ENCODE peak calls at places on chromosomes 5 and 9, in eight cellular contexts. D, P, M, V, I, R, J and G are unnamed samples.

GRCh38 chr9:5518061-5518936 is 8.0 kb downstream of the PDCD1LG2 start:
- DNase-seq in I (peak; percentile 44), D (no peak), M (no peak), J (no peak), R (no peak), V (no peak), P (no peak), G (no peak)

GRCh38 chr5:171759777-171760176 is 25.8 kb upstream of the SMIM23 start:
- DNase-seq in P (no peak), V (no peak), M (no peak), R (no peak), D (no peak), I (no peak), J (no peak), G (no peak)

GRCh38 chr9:124222918-124223720 is 34.6 kb upstream of the NEK6 start:
- DNase-seq in D (no peak), J (no peak), P (peak; percentile 80), M (peak; percentile 75), R (no peak), I (no peak), V (peak; percentile 97), G (no peak)

GRCh38 chr5:173354645-173355044 is 26.4 kb upstream of the STC2 start:
- DNase-seq in R (no peak), V (no peak), I (no peak), D (no peak), J (no peak), P (no peak), M (no peak), G (no peak)

GRCh38 chr5:170303564-170303963 is 6.0 kb upstream of the LCP2 start:
- DNase-seq in V (no peak), I (no peak), M (no peak), D (no peak), P (no peak), J (no peak), R (no peak), G (no peak)

GRCh38 chr9:69391487-69391886 is 66.5 kb downstream of the ENTREP1 start:
- DNase-seq in M (no peak), I (no peak), D (no peak), P (no peak), J (no peak), R (no peak), V (no peak), G (no peak)

GRCh38 chr5:34697308-34698108 is 41.4 kb downstream of the RAI14 start:
- DNase-seq in V (no peak), I (no peak), J (no peak), P (no peak), M (no peak), R (no peak), D (no peak), G (no peak)

GRCh38 chr9:107280543-107280942 is 2.5 kb upstream of the RAD23B start:
- DNase-seq in V (no peak), P (no peak), D (no peak), M (no peak), I (no peak), R (no peak), J (no peak), G (no peak)

GRCh38 chr9:27165670-27166069 is 56.6 kb downstream of the TEK start:
- DNase-seq in R (peak; percentile 10), D (peak; percentile 9), P (no peak), M (no peak), I (no peak), J (no peak), V (no peak), G (no peak)
- TF ChIP-seq CTCF in R (peak; percentile 52), D (peak; percentile 25), P (no peak), M (no peak), I (no peak), J (no peak), V (no peak), G (no peak)

GRCh38 chr9:111658943-111659342 is 2.5 kb upstream of the GNG10 start:
- DNase-seq in R (no peak), M (no peak), J (no peak), V (peak; percentile 38), P (no peak), I (no peak), D (no peak), G (no peak)

GRCh38 chr9:111659706-111660105 is 1.7 kb upstream of the GNG10 start:
- DNase-seq in M (no peak), V (no peak), J (no peak), I (no peak), P (no peak), R (no peak), D (no peak), G (no peak)

GRCh38 chr9:111662851-111663823 is 1.7 kb downstream of the GNG10 start:
- DNase-seq in R (peak; percentile 11), M (no peak), J (no peak), D (peak; percentile 11), I (no peak), V (no peak), P (no peak), G (no peak)

GRCh38 chr9:111661802-111662491 is 542 bp downstream of the GNG10 start:
- DNase-seq in P (peak; percentile 37), J (peak; percentile 29), I (peak; percentile 68), R (no peak), M (peak; percentile 40), D (peak; percentile 90), V (peak; percentile 40), G (no peak)

GRCh38 chr9:111661150-111661801 is at the start of gene GNG10:
- DNase-seq in M (peak; percentile 73), I (peak; percentile 95), D (peak; percentile 80), V (peak; percentile 64), P (peak; percentile 61), R (peak; percentile 46), J (peak; percentile 66), G (peak; percentile 75)
- TF ChIP-seq CTCF in M (no peak), I (no peak), D (no peak), V (no peak), P (no peak), R (no peak), J (no peak), G (no peak)

DNA sequence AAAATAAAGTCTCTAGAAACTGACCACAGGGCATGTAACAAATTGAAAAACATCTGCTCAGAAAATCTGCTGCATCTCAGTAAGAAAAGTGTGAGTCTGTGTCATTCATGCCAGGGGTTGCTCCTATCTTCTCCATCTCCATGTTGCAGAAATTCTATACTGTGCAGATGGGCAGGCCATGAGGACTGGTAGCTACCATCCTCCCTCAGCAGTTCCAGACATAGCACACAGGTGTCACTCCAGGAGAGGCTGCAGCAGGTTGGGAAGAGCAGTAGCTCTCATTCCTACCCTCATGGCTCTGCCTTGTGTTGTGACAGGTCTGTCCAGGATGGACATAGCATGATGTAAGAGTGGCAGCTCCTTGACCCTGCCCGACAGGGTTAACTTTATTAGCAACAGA is 173.4 kb downstream of the NDUFS4 start:
- DNase-seq in J (no peak), D (no peak), V (no peak), P (no peak), R (no peak), I (no peak), M (no peak), G (no peak)
- TF ChIP-seq CTCF in J (no peak), D (no peak), V (no peak), P (no peak), R (no peak), I (no peak), M (no peak), G (no peak)

DNA sequence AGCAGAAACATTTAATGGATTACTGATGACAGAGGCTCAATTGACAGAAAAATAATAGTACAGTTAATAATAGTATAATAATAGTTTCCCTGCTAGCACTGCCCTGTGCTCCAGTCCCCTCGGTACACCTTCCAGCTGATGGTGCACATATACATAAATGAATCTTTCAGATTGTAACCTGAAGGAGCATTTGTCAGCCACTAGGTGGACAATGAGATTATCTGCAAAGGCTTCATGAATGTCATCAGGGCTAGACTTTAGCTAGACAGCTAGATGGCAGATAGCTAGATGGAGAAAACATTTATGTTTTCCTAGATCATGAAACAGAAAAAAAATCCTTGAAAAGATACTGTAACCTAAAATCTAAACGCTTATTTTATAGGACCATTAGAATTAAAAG is 304.4 kb upstream of the SMC2 start:
- DNase-seq in R (no peak), D (peak; percentile 16), P (no peak), J (no peak), I (peak; percentile 19), V (no peak), M (no peak), G (no peak)
- TF ChIP-seq CTCF in R (peak; percentile 55), D (peak; percentile 46), P (peak; percentile 44), J (no peak), I (peak; percentile 19), V (peak; percentile 35), M (no peak), G (peak; percentile 48)

GRCh38 chr9:134455951-134456739 is 129.9 kb downstream of the RXRA start:
- DNase-seq in V (peak; percentile 73), M (peak; percentile 84), D (no peak), I (peak; percentile 74), J (peak; percentile 76), P (peak; percentile 87), R (no peak), G (peak; percentile 84)
- TF ChIP-seq CTCF in V (no peak), M (no peak), D (no peak), I (no peak), J (no peak), P (no peak), R (no peak), G (no peak)

GRCh38 chr5:71475788-71476384 is 20.4 kb downstream of the BDP1 start:
- DNase-seq in M (no peak), D (peak; percentile 80), V (no peak), J (no peak), I (peak; percentile 39), P (no peak), R (no peak), G (no peak)
- TF ChIP-seq CTCF in M (no peak), D (peak; percentile 84), V (peak; percentile 52), J (peak; percentile 51), I (peak; percentile 33), P (peak; percentile 50), R (peak; percentile 78), G (peak; percentile 34)

GRCh38 chr9:131082774-131083512 is 13.4 kb upstream of the AIF1L start:
- DNase-seq in R (no peak), D (no peak), I (no peak), J (no peak), P (no peak), M (no peak), V (no peak), G (no peak)
- TF ChIP-seq CTCF in R (no peak), D (no peak), I (no peak), J (no peak), P (no peak), M (no peak), V (no peak), G (no peak)

GRCh38 chr9:77486463-77486862 is 161.7 kb downstream of the GNA14 start:
- DNase-seq in R (no peak), P (no peak), D (no peak), M (no peak), V (no peak), I (no peak), J (no peak), G (no peak)

GRCh38 chr9:77486968-77487367 is 161.2 kb downstream of the GNA14 start:
- DNase-seq in I (no peak), R (no peak), V (no peak), M (no peak), D (no peak), P (no peak), J (no peak), G (no peak)

GRCh38 chr9:77488439-77489126 is 159.5 kb downstream of the GNA14 start:
- DNase-seq in I (no peak), J (no peak), P (no peak), D (peak; percentile 45), M (no peak), V (no peak), R (no peak), G (no peak)
- TF ChIP-seq CTCF in I (no peak), J (no peak), P (peak; percentile 24), D (peak; percentile 62), M (no peak), V (peak; percentile 31), R (peak; percentile 52), G (peak; percentile 48)

GRCh38 chr5:134132372-134133212 is 18.1 kb downstream of the TCF7 start:
- DNase-seq in J (peak; percentile 85), M (no peak), P (peak; percentile 9), R (no peak), I (peak; percentile 70), D (no peak), V (no peak), G (no peak)
- TF ChIP-seq CTCF in J (peak; percentile 44), M (no peak), P (no peak), R (no peak), I (peak; percentile 46), D (no peak), V (no peak), G (no peak)